ENCODE peak calls at places on chromosome 1, in four cellular contexts. One of them, this sample, is unnamed.

GRCh38 chr1:11570821-11571220 is 83.4 kb downstream of the FBXO2 start:
- DNase-seq in K562: no peak
- DNase-seq in Panc1: no peak
- DNase-seq in spleen: peak; percentile 34
- DNase-seq in this sample: no peak

GRCh38 chr1:43331688-43332087 is 5.9 kb upstream of the MPL start:
- DNase-seq in K562: no peak
- DNase-seq in Panc1: no peak
- DNase-seq in spleen: no peak
- DNase-seq in this sample: no peak

GRCh38 chr1:43439121-43439581 is 14.6 kb downstream of the HYI start:
- DNase-seq in K562: no peak
- DNase-seq in Panc1: no peak
- DNase-seq in spleen: peak; percentile 45
- DNase-seq in this sample: no peak

GRCh38 chr1:50873458-50874187 is 86.4 kb downstream of the FAF1 start:
- DNase-seq in K562: peak; percentile 64
- DNase-seq in Panc1: peak; percentile 65
- DNase-seq in spleen: peak; percentile 82
- DNase-seq in this sample: no peak

GRCh38 chr1:98001764-98002163 is 80.9 kb upstream of the DPYD start:
- DNase-seq in K562: no peak
- DNase-seq in Panc1: no peak
- DNase-seq in spleen: no peak
- DNase-seq in this sample: no peak

GRCh38 chr1:206757524-206758266 is 12.9 kb upstream of the IL19 start:
- DNase-seq in K562: no peak
- DNase-seq in Panc1: no peak
- DNase-seq in spleen: no peak
- DNase-seq in this sample: no peak

GRCh38 chr1:205584732-205585131 is 47.1 kb downstream of the ELK4 start:
- DNase-seq in K562: peak; percentile 51
- DNase-seq in Panc1: no peak
- DNase-seq in spleen: peak; percentile 66
- DNase-seq in this sample: no peak

GRCh38 chr1:28887835-28888682 is 26.3 kb upstream of the EPB41 start:
- DNase-seq in K562: peak; percentile 59
- DNase-seq in Panc1: no peak
- DNase-seq in spleen: peak; percentile 82
- DNase-seq in this sample: peak; percentile 19

GRCh38 chr1:223670458-223671159 is 5.1 kb upstream of the CAPN8 start:
- DNase-seq in K562: peak; percentile 65
- DNase-seq in Panc1: no peak
- DNase-seq in spleen: no peak
- DNase-seq in this sample: no peak

GRCh38 chr1:10033359-10033845 is 644 bp downstream of the UBE4B start:
- DNase-seq in K562: no peak
- DNase-seq in Panc1: no peak
- DNase-seq in spleen: no peak
- DNase-seq in this sample: no peak

GRCh38 chr1:34918609-34919561 is 10.6 kb downstream of the DLGAP3 start:
- DNase-seq in K562: peak; percentile 53
- DNase-seq in Panc1: no peak
- DNase-seq in spleen: no peak
- DNase-seq in this sample: no peak

GRCh38 chr1:154348429-154349076 is 23.2 kb downstream of the ATP8B2 start:
- DNase-seq in K562: peak; percentile 84
- DNase-seq in Panc1: no peak
- DNase-seq in spleen: no peak
- DNase-seq in this sample: no peak

GRCh38 chr1:11770011-11770410 is 8.0 kb downstream of the C1orf167 start:
- DNase-seq in K562: no peak
- DNase-seq in Panc1: no peak
- DNase-seq in spleen: no peak
- DNase-seq in this sample: no peak

GRCh38 chr1:63317007-63317813 is 5.2 kb upstream of the FOXD3 start:
- DNase-seq in K562: peak; percentile 87
- DNase-seq in Panc1: peak; percentile 35
- DNase-seq in spleen: peak; percentile 93
- DNase-seq in this sample: peak; percentile 30

GRCh38 chr1:77671836-77672235 is 10.6 kb downstream of the ZZZ3 start:
- DNase-seq in K562: no peak
- DNase-seq in Panc1: no peak
- DNase-seq in spleen: no peak
- DNase-seq in this sample: no peak

GRCh38 chr1:85091647-85092295 is 43.5 kb upstream of the MCOLN3 start:
- DNase-seq in K562: no peak
- DNase-seq in Panc1: no peak
- DNase-seq in spleen: no peak
- DNase-seq in this sample: no peak
- H3K4me3 ChIP-seq in K562: no peak overlapping the region
- H3K4me3 ChIP-seq in Panc1: no peak overlapping the region
- H3K4me3 ChIP-seq in spleen: no peak overlapping the region
- H3K4me3 ChIP-seq in this sample: no peak overlapping the region

GRCh38 chr1:70224954-70225353 is 3.8 kb downstream of the SRSF11 start:
- DNase-seq in K562: no peak
- DNase-seq in Panc1: no peak
- DNase-seq in spleen: no peak
- DNase-seq in this sample: no peak
- H3K4me1 ChIP-seq in K562: peaks cover 8% of the 10 kb centered on the region
- H3K4me1 ChIP-seq in Panc1: peaks cover 40% of the 10 kb centered on the region
- H3K4me1 ChIP-seq in spleen: peaks cover 51% of the 10 kb centered on the region
- H3K4me1 ChIP-seq in this sample: peaks cover 3% of the 10 kb centered on the region

DNA sequence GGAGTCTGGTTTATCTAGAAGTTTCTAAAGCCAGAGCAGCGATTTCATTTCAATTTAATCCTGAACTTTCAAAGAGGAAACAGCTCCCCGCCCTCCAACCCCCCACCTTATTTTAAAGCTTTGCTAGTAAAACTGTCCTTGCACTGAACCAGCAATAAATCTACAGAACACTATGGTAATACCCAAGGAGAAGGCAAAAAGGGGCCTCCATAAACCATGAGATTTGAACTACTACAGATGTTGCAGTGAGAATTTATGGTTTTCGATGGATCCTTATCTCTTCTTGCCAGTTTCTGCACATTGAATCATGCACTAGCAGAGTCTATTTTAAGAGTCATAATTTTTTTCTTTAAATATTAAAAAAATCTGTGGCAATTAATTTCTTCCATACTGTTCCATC is 64.8 kb upstream of the BEND5 start:
- DNase-seq in K562: no peak
- DNase-seq in Panc1: no peak
- DNase-seq in spleen: no peak
- DNase-seq in this sample: no peak
- TF ChIP-seq POLR2AphosphoS5 in K562: no peak
- TF ChIP-seq POLR2AphosphoS5 in Panc1: no peak
- TF ChIP-seq POLR2AphosphoS5 in spleen: no peak
- TF ChIP-seq POLR2AphosphoS5 in this sample: no peak

GRCh38 chr1:48472747-48473146 is 743 bp upstream of the SPATA6 start:
- DNase-seq in K562: no peak
- DNase-seq in Panc1: no peak
- DNase-seq in spleen: no peak
- DNase-seq in this sample: no peak
- H3K4me3 ChIP-seq in K562: peak overlapping the region; percentile 56
- H3K4me3 ChIP-seq in Panc1: peak overlapping the region; percentile 82
- H3K4me3 ChIP-seq in spleen: peak overlapping the region; percentile 73
- H3K4me3 ChIP-seq in this sample: peak overlapping the region; percentile 55

GRCh38 chr1:164702216-164702615 is 143.2 kb downstream of the PBX1 start:
- DNase-seq in K562: no peak
- DNase-seq in Panc1: no peak
- DNase-seq in spleen: no peak
- DNase-seq in this sample: no peak

GRCh38 chr1:164702664-164703063 is 143.7 kb downstream of the PBX1 start:
- DNase-seq in K562: no peak
- DNase-seq in Panc1: no peak
- DNase-seq in spleen: no peak
- DNase-seq in this sample: no peak

GRCh38 chr1:164703971-164704411 is 145.0 kb downstream of the PBX1 start:
- DNase-seq in K562: no peak
- DNase-seq in Panc1: no peak
- DNase-seq in spleen: no peak
- DNase-seq in this sample: no peak

GRCh38 chr1:164704954-164705353 is 146.0 kb downstream of the PBX1 start:
- DNase-seq in K562: no peak
- DNase-seq in Panc1: no peak
- DNase-seq in spleen: no peak
- DNase-seq in this sample: no peak

DNA sequence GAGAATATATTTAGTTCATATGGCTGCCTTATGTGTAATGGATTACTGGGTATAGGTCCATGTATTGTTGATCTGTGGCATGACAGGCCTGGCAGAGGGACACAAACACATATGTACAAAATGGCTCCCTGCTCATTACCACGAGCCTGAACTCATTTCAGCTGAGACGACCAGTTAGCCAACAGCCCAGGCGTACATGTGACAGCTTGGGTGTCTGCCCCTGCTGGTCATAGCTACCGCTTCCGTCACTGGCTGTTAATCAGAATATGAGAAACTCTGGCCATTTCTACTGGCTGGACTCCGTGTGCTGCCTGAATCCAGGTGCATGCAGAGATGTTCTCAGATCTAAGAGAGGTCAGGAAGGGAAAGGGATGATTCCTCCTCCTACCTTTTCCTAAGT is 144.4 kb downstream of the PBX1 start:
- DNase-seq in K562: peak; percentile 35
- DNase-seq in Panc1: no peak
- DNase-seq in spleen: no peak
- DNase-seq in this sample: no peak
- H3K4me1 ChIP-seq in K562: peaks cover 4% of the 10 kb centered on the region
- H3K4me1 ChIP-seq in Panc1: no peaks in the 10 kb centered on the region
- H3K4me1 ChIP-seq in spleen: peaks cover 11% of the 10 kb centered on the region
- H3K4me1 ChIP-seq in this sample: peaks cover 10% of the 10 kb centered on the region

DNA sequence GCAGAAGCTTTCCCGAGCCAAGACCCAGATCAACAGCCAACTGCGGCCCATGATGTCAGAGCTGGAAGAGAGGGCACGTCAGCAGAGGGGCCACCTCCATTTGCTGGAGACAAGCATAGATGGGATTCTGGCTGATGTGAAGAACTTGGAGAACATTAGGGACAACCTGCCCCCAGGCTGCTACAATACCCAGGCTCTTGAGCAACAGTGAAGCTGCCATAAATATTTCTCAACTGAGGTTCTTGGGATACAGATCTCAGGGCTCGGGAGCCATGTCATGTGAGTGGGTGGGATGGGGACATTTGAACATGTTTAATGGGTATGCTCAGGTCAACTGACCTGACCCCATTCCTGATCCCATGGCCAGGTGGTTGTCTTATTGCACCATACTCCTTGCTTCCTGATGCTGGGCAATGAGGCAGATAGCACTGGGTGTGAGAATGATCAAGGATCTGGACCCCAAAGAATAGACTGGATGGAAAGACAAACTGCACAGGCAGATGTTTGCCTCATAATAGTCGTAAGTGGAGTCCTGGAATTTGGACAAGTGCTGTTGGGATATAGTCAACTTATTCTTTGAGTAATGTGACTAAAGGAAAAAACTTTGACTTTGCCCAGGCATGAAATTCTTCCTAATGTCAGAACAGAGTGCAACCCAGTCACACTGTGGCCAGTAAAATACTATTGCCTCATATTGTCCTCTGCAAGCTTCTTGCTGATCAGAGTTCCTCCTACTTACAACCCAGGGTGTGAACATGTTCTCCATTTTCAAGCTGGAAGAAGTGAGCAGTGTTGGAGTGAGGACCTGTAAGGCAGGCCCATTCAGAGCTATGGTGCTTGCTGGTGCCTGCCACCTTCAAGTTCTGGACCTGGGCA is 57.4 kb downstream of the LAMC2 start:
- DNase-seq in K562: no peak
- DNase-seq in Panc1: no peak
- DNase-seq in spleen: no peak
- DNase-seq in this sample: peak; percentile 23
- TF ChIP-seq POLR2AphosphoS5 in K562: no peak
- TF ChIP-seq POLR2AphosphoS5 in Panc1: no peak
- TF ChIP-seq POLR2AphosphoS5 in spleen: no peak
- TF ChIP-seq POLR2AphosphoS5 in this sample: peak; percentile 96

DNA sequence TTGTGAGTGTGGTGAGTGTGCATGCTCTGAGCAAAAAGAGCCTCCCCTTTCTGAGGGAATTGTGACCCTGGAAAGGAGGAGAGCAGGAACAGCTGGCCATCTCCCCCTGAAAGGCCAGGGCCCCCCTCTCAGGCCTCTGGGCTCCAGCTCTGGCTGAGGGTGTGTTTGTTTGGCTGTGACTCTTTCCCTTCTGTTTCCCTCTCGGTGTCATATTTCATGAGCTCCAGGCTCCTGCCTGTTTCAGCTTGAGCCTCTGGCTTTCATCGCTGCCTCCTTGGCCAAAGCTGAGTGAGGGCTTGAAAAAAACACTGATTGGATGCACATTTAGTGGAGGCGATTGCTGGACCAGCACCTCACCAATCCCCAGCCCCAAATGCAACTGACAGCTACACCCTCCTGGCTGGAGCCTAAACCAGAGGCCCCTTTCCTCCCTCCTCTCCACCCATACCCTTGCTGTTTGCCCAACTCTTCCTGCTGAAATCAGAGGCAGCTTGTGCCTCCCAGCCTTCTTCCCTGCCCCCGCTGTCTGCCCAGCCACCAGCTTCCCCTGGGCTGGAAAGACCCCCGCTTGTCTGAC is 64.1 kb downstream of the DDR2 start:
- DNase-seq in K562: peak; percentile 34
- DNase-seq in Panc1: no peak
- DNase-seq in spleen: no peak
- DNase-seq in this sample: peak; percentile 53
- H3K4me3 ChIP-seq in K562: no peak overlapping the region
- H3K4me3 ChIP-seq in Panc1: no peak overlapping the region
- H3K4me3 ChIP-seq in spleen: no peak overlapping the region
- H3K4me3 ChIP-seq in this sample: no peak overlapping the region

GRCh38 chr1:214767221-214767620 is 164.2 kb downstream of the CENPF start:
- DNase-seq in K562: no peak
- DNase-seq in Panc1: no peak
- DNase-seq in spleen: no peak
- DNase-seq in this sample: no peak
- H3K4me1 ChIP-seq in K562: no peaks in the 10 kb centered on the region
- H3K4me1 ChIP-seq in Panc1: no peaks in the 10 kb centered on the region
- H3K4me1 ChIP-seq in spleen: no peaks in the 10 kb centered on the region
- H3K4me1 ChIP-seq in this sample: no peaks in the 10 kb centered on the region

GRCh38 chr1:71850936-71851335 is 431.4 kb downstream of the NEGR1 start:
- DNase-seq in K562: no peak
- DNase-seq in Panc1: no peak
- DNase-seq in spleen: no peak
- DNase-seq in this sample: peak; percentile 19
- TF ChIP-seq POLR2AphosphoS5 in K562: no peak
- TF ChIP-seq POLR2AphosphoS5 in Panc1: no peak
- TF ChIP-seq POLR2AphosphoS5 in spleen: no peak
- TF ChIP-seq POLR2AphosphoS5 in this sample: no peak

DNA sequence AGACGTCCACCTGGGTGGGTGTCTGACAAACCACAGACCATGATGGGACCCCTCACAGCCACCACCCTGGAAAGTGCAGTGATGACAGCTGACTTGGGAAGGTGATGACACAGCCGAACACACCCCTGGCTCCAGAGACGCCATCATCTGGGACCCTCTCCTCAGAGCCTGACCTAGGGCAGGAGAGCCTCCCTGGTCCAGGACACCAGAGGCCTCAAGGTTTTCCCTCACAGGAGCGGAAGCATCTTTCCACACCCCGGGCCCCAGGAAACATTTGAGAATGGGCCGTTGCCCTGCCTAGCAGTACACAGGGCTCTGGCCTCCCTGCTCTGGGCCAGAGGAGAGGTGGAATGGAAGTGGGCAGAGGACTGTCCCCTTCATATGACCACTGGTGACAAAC is 79.7 kb downstream of the SYT2 start:
- DNase-seq in K562: no peak
- DNase-seq in Panc1: no peak
- DNase-seq in spleen: peak; percentile 63
- DNase-seq in this sample: no peak
- H3K4me3 ChIP-seq in K562: no peak overlapping the region
- H3K4me3 ChIP-seq in Panc1: no peak overlapping the region
- H3K4me3 ChIP-seq in spleen: no peak overlapping the region
- H3K4me3 ChIP-seq in this sample: no peak overlapping the region